ENCODE peak calls at places on chromosomes 5 and 9, in four cellular contexts. One of them, this sample, is unnamed. For H3K4me1, the result is how much of the 10 kb centered on the place peaks cover.

GRCh38 chr5:108386345-108387061 is 4.6 kb upstream of the FBXL17 start:
- DNase-seq in testis: no peak
- DNase-seq in A549: no peak
- DNase-seq in tibial nerve: no peak
- DNase-seq in this sample: no peak

GRCh38 chr5:51472472-51472871 is 89.2 kb downstream of the ISL1 start:
- DNase-seq in tibial nerve: no peak
- DNase-seq in testis: no peak
- DNase-seq in A549: no peak
- DNase-seq in this sample: no peak

GRCh38 chr9:33137271-33137670 is 29.9 kb downstream of the B4GALT1 start:
- DNase-seq in tibial nerve: no peak
- DNase-seq in A549: no peak
- DNase-seq in testis: peak
- DNase-seq in this sample: no peak

GRCh38 chr5:3595102-3595961 is at the start of gene IRX1:
- DNase-seq in A549: no peak
- DNase-seq in tibial nerve: no peak
- DNase-seq in testis: no peak
- DNase-seq in this sample: no peak

GRCh38 chr9:110015759-110016158 is 192.2 kb downstream of the C9orf152 start:
- DNase-seq in tibial nerve: no peak
- DNase-seq in A549: peak
- DNase-seq in testis: no peak
- DNase-seq in this sample: no peak

GRCh38 chr5:19322716-19323485 is 665.1 kb downstream of the CDH18 start:
- DNase-seq in tibial nerve: no peak
- DNase-seq in A549: peak
- DNase-seq in testis: peak
- DNase-seq in this sample: no peak

GRCh38 chr5:2867373-2867933 is 116.0 kb upstream of the IRX2 start:
- DNase-seq in testis: no peak
- DNase-seq in A549: no peak
- DNase-seq in tibial nerve: no peak
- DNase-seq in this sample: no peak

GRCh38 chr9:123637940-123638634 is 282.1 kb downstream of the CRB2 start:
- DNase-seq in testis: peak
- DNase-seq in tibial nerve: no peak
- DNase-seq in A549: no peak
- DNase-seq in this sample: no peak

GRCh38 chr5:178327931-178328711 is 95.5 kb upstream of the PHYKPL start:
- DNase-seq in testis: no peak
- DNase-seq in A549: no peak
- DNase-seq in tibial nerve: no peak
- DNase-seq in this sample: no peak

GRCh38 chr5:156473271-156473935 is 146.4 kb downstream of the SGCD start:
- DNase-seq in testis: no peak
- DNase-seq in A549: no peak
- DNase-seq in tibial nerve: no peak
- DNase-seq in this sample: no peak

GRCh38 chr9:124010665-124011321 is 775 bp upstream of the LHX2 start:
- DNase-seq in A549: peak
- DNase-seq in testis: no peak
- DNase-seq in tibial nerve: no peak
- DNase-seq in this sample: peak

GRCh38 chr9:92759990-92760893 is 4.4 kb downstream of the BICD2 start:
- DNase-seq in tibial nerve: no peak
- DNase-seq in testis: peak
- DNase-seq in A549: no peak
- DNase-seq in this sample: peak

GRCh38 chr9:105188746-105189145 is 55.7 kb upstream of the SLC44A1 start:
- DNase-seq in tibial nerve: no peak
- DNase-seq in A549: no peak
- DNase-seq in testis: no peak
- DNase-seq in this sample: no peak

GRCh38 chr5:34905564-34905963 is 9.7 kb downstream of the RAD1 start:
- DNase-seq in tibial nerve: no peak
- DNase-seq in testis: no peak
- DNase-seq in A549: peak
- DNase-seq in this sample: no peak

GRCh38 chr9:14198544-14199510 is 115.1 kb downstream of the NFIB start:
- DNase-seq in tibial nerve: peak
- DNase-seq in A549: no peak
- DNase-seq in testis: peak
- DNase-seq in this sample: peak

GRCh38 chr5:84273517-84273883 is 111.2 kb downstream of the EDIL3 start:
- DNase-seq in testis: no peak
- DNase-seq in A549: no peak
- DNase-seq in tibial nerve: no peak
- DNase-seq in this sample: no peak

GRCh38 chr5:6159864-6160199 is 218.5 kb downstream of the MED10 start:
- DNase-seq in testis: no peak
- DNase-seq in tibial nerve: no peak
- DNase-seq in A549: no peak
- DNase-seq in this sample: no peak

GRCh38 chr9:131121346-131121745 is 4.0 kb upstream of the NUP214 start:
- DNase-seq in A549: no peak
- DNase-seq in testis: no peak
- DNase-seq in tibial nerve: no peak
- DNase-seq in this sample: no peak

GRCh38 chr5:88886756-88887741 is 4.1 kb upstream of the MEF2C start:
- DNase-seq in testis: no peak
- DNase-seq in tibial nerve: no peak
- DNase-seq in A549: no peak
- DNase-seq in this sample: no peak

GRCh38 chr5:77358566-77359205 is 133.4 kb downstream of the WDR41 start:
- DNase-seq in testis: no peak
- DNase-seq in A549: no peak
- DNase-seq in tibial nerve: no peak
- DNase-seq in this sample: no peak

GRCh38 chr5:14237313-14238086 is 94.4 kb downstream of the TRIO start:
- DNase-seq in A549: no peak
- DNase-seq in testis: no peak
- DNase-seq in tibial nerve: no peak
- DNase-seq in this sample: no peak

GRCh38 chr9:136225748-136226679 is 19.6 kb downstream of the QSOX2 start:
- DNase-seq in A549: peak
- DNase-seq in testis: peak
- DNase-seq in tibial nerve: no peak
- DNase-seq in this sample: no peak

GRCh38 chr5:37851305-37851704 is 11.5 kb upstream of the GDNF start:
- DNase-seq in tibial nerve: no peak
- DNase-seq in A549: no peak
- DNase-seq in testis: no peak
- DNase-seq in this sample: no peak

GRCh38 chr5:126383246-126383645 is 40.0 kb upstream of the GRAMD2B start:
- DNase-seq in A549: no peak
- DNase-seq in testis: no peak
- DNase-seq in tibial nerve: no peak
- DNase-seq in this sample: no peak

GRCh38 chr9:77016526-77017504 is 2.6 kb upstream of the FOXB2 start:
- DNase-seq in testis: no peak
- DNase-seq in tibial nerve: no peak
- DNase-seq in A549: no peak
- DNase-seq in this sample: no peak

GRCh38 chr5:80245986-80246781 is 9.7 kb downstream of the SERINC5 start:
- DNase-seq in A549: no peak
- DNase-seq in testis: no peak
- DNase-seq in tibial nerve: no peak
- DNase-seq in this sample: no peak

GRCh38 chr5:172065431-172066065 is 59.1 kb upstream of the FBXW11 start:
- DNase-seq in testis: peak
- DNase-seq in A549: no peak
- DNase-seq in tibial nerve: no peak
- DNase-seq in this sample: no peak

GRCh38 chr5:1097381-1097893 is 14.4 kb downstream of the SLC12A7 start:
- DNase-seq in tibial nerve: no peak
- DNase-seq in A549: no peak
- DNase-seq in testis: no peak
- DNase-seq in this sample: no peak

GRCh38 chr5:152625696-152626095 is 220.6 kb upstream of the NMUR2 start:
- DNase-seq in A549: no peak
- DNase-seq in testis: no peak
- DNase-seq in tibial nerve: no peak
- DNase-seq in this sample: no peak

GRCh38 chr9:117411547-117411946 is 3.3 kb downstream of the ASTN2 start:
- DNase-seq in testis: peak
- DNase-seq in A549: peak
- DNase-seq in tibial nerve: no peak
- DNase-seq in this sample: no peak

GRCh38 chr9:95822583-95823431 is 52.7 kb upstream of the ERCC6L2 start:
- DNase-seq in testis: no peak
- DNase-seq in A549: no peak
- DNase-seq in tibial nerve: no peak
- DNase-seq in this sample: no peak

GRCh38 chr9:132520612-132521011 is 61.8 kb upstream of the BARHL1 start:
- DNase-seq in testis: no peak
- DNase-seq in A549: no peak
- DNase-seq in tibial nerve: no peak
- DNase-seq in this sample: no peak

DNA sequence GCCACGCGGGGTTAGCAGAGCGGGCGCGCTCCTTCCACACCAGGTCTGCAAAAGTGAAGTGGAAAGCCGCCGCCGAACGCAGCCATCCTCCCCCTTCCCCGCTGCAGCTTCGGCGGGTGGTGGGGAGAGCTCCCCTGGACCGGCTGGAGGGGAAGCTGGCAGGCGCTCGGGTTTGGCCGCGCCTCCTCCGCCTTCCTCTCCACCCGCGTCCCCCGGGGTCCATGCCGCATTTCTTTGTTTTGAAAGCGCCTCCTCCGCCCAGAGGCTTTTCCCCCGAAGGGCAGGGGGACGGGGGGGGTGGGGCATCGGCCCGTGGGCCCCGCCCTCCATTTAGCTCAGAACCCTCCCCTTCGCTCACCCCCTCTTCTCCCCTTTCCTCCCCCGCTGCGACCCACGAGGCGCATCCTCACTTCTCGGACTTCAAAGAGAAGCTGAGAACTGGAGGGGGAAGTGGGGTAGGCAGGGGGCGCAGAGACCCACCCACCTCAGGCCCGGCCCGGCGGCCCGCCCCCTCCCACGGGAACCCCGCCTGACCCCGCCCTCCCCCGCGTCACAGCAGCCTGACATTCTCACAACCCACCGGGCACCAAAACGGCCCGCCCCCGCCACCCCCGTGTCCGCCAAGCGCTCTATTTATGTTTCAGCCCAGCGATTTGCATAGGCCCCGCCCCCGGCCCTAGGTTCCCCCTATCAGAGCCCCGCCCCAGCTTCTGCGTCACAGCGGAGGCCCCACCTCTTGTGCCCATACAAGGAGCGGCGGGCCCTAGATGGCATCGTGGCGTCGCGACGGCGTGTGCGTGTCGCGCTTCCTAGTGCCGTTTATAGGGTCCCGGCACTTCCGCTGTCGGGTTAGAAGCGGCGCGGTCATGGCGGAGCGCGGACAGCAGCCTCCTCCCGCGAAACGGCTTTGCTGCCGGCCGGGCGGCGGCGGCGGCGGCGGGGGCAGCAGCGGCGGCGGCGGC is at the start of gene ZSWIM6:
- DNase-seq in A549: peak
- DNase-seq in tibial nerve: peak
- DNase-seq in testis: peak
- DNase-seq in this sample: peak
- TF ChIP-seq POLR2A in A549: peak
- TF ChIP-seq POLR2A in tibial nerve: peak
- TF ChIP-seq POLR2A in testis: peak
- TF ChIP-seq POLR2A in this sample: peak

GRCh38 chr5:111743993-111744392 is 13.0 kb downstream of the NREP start:
- DNase-seq in A549: no peak
- DNase-seq in tibial nerve: no peak
- DNase-seq in testis: no peak
- DNase-seq in this sample: no peak
- H3K4me1 ChIP-seq in A549: under half
- H3K4me1 ChIP-seq in tibial nerve: under half
- H3K4me1 ChIP-seq in testis: under half
- H3K4me1 ChIP-seq in this sample: under half

GRCh38 chr5:56692359-56693219 is 122.8 kb upstream of the MAP3K1 start:
- DNase-seq in A549: no peak
- DNase-seq in testis: peak
- DNase-seq in tibial nerve: no peak
- DNase-seq in this sample: no peak
- H3K4me3 ChIP-seq in A549: no peak
- H3K4me3 ChIP-seq in testis: no peak
- H3K4me3 ChIP-seq in tibial nerve: no peak
- H3K4me3 ChIP-seq in this sample: no peak

DNA sequence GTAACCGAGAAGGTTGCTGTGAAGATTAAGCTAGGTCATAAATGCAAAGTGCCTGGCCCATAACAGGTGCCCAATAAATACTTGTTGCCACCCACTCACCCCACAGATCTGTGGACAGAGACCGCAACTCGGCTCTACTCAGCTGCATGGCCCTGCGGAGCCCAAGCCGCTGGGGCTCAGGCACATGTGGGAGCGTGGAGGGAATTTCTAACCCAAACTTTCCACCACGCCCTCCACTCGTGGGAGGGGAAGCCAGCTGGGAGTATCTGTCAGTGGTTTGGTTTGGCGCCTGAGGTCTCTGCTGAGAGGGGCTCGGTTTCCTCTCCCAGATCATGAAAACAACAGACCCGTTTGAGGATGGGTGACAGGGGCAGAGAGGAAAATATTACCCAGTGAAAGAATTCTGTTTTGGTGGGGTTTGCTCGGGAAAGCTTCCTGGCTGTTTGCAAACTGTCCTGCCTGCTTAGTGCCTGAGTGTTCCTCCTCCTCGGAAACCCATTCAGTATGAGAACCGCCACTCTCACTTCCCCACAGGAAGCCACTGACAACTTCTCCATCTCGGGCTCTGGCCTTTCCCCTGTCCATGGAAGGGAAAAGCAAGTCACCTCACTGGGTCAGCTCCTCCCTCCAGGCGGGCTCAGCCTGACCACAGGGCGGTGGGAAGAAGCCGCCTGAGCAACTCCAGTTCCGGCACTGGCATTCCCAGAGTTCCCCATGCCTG is 60.1 kb downstream of the RGS3 start:
- DNase-seq in tibial nerve: no peak
- DNase-seq in testis: no peak
- DNase-seq in A549: no peak
- DNase-seq in this sample: no peak
- TF ChIP-seq POLR2A in tibial nerve: no peak
- TF ChIP-seq POLR2A in testis: no peak
- TF ChIP-seq POLR2A in A549: no peak
- TF ChIP-seq POLR2A in this sample: no peak